ENCODE peak calls at places on chromosomes 5 and 9, in ten cellular contexts. One of them, this sample, is unnamed.
A peak's percentile ranks its signal among the peaks of the same experiment; 100 is the strongest.

GRCh38 chr9:87959916-87960581 is 14.3 kb downstream of the CDK20 start:
- DNase-seq in T1000: no peak
- DNase-seq in NCI-H1436 treated with DMSO at 0.1 percent for 48 hours: no peak
- DNase-seq in HFFc6: peak; percentile 17
- DNase-seq in Calu3: no peak
- DNase-seq in stomach: no peak
- DNase-seq in hepatocyte: peak; percentile 53
- DNase-seq in right atrium auricular region: no peak
- DNase-seq in memory B cell: no peak
- DNase-seq in activated CD8-positive, alpha-beta memory T cell treated with anti-CD3 and anti-CD28 coated beads, Interleukin-2, amount 50 U/mL, for 48 hours: no peak
- DNase-seq in this sample: no peak

GRCh38 chr5:91638010-91638409 is 254.9 kb upstream of the ARRDC3 start:
- DNase-seq in T1000: no peak
- DNase-seq in NCI-H1436 treated with DMSO at 0.1 percent for 48 hours: no peak
- DNase-seq in HFFc6: no peak
- DNase-seq in Calu3: no peak
- DNase-seq in stomach: no peak
- DNase-seq in hepatocyte: no peak
- DNase-seq in right atrium auricular region: no peak
- DNase-seq in memory B cell: no peak
- DNase-seq in activated CD8-positive, alpha-beta memory T cell treated with anti-CD3 and anti-CD28 coated beads, Interleukin-2, amount 50 U/mL, for 48 hours: no peak
- DNase-seq in this sample: no peak

GRCh38 chr9:32502459-32502858 is 23.5 kb downstream of the RIGI start:
- DNase-seq in T1000: no peak
- DNase-seq in NCI-H1436 treated with DMSO at 0.1 percent for 48 hours: no peak
- DNase-seq in HFFc6: peak; percentile 64
- DNase-seq in Calu3: peak; percentile 55
- DNase-seq in stomach: no peak
- DNase-seq in hepatocyte: no peak
- DNase-seq in right atrium auricular region: no peak
- DNase-seq in memory B cell: no peak
- DNase-seq in activated CD8-positive, alpha-beta memory T cell treated with anti-CD3 and anti-CD28 coated beads, Interleukin-2, amount 50 U/mL, for 48 hours: no peak
- DNase-seq in this sample: no peak

GRCh38 chr9:79123419-79123818 is 448.3 kb upstream of the TLE4 start:
- DNase-seq in T1000: no peak
- DNase-seq in NCI-H1436 treated with DMSO at 0.1 percent for 48 hours: no peak
- DNase-seq in HFFc6: peak; percentile 11
- DNase-seq in Calu3: no peak
- DNase-seq in stomach: no peak
- DNase-seq in hepatocyte: peak; percentile 16
- DNase-seq in right atrium auricular region: no peak
- DNase-seq in memory B cell: no peak
- DNase-seq in activated CD8-positive, alpha-beta memory T cell treated with anti-CD3 and anti-CD28 coated beads, Interleukin-2, amount 50 U/mL, for 48 hours: no peak
- DNase-seq in this sample: no peak

GRCh38 chr5:158563774-158564390 is 535.8 kb downstream of the EBF1 start:
- DNase-seq in T1000: no peak
- DNase-seq in NCI-H1436 treated with DMSO at 0.1 percent for 48 hours: no peak
- DNase-seq in HFFc6: no peak
- DNase-seq in Calu3: no peak
- DNase-seq in stomach: no peak
- DNase-seq in hepatocyte: no peak
- DNase-seq in right atrium auricular region: no peak
- DNase-seq in memory B cell: no peak
- DNase-seq in activated CD8-positive, alpha-beta memory T cell treated with anti-CD3 and anti-CD28 coated beads, Interleukin-2, amount 50 U/mL, for 48 hours: no peak
- DNase-seq in this sample: no peak

GRCh38 chr9:121966706-121967105 is 126.4 kb downstream of the TTLL11 start:
- DNase-seq in T1000: no peak
- DNase-seq in NCI-H1436 treated with DMSO at 0.1 percent for 48 hours: no peak
- DNase-seq in HFFc6: no peak
- DNase-seq in Calu3: no peak
- DNase-seq in stomach: no peak
- DNase-seq in hepatocyte: no peak
- DNase-seq in right atrium auricular region: no peak
- DNase-seq in memory B cell: no peak
- DNase-seq in activated CD8-positive, alpha-beta memory T cell treated with anti-CD3 and anti-CD28 coated beads, Interleukin-2, amount 50 U/mL, for 48 hours: no peak
- DNase-seq in this sample: no peak

GRCh38 chr5:119365847-119366536 is 10.2 kb downstream of the TNFAIP8 start:
- DNase-seq in T1000: no peak
- DNase-seq in NCI-H1436 treated with DMSO at 0.1 percent for 48 hours: no peak
- DNase-seq in HFFc6: no peak
- DNase-seq in Calu3: no peak
- DNase-seq in stomach: no peak
- DNase-seq in hepatocyte: no peak
- DNase-seq in right atrium auricular region: no peak
- DNase-seq in memory B cell: no peak
- DNase-seq in activated CD8-positive, alpha-beta memory T cell treated with anti-CD3 and anti-CD28 coated beads, Interleukin-2, amount 50 U/mL, for 48 hours: no peak
- DNase-seq in this sample: no peak

GRCh38 chr9:109968332-109968657 is 188.3 kb downstream of the PALM2AKAP2 start:
- DNase-seq in T1000: no peak
- DNase-seq in NCI-H1436 treated with DMSO at 0.1 percent for 48 hours: no peak
- DNase-seq in HFFc6: no peak
- DNase-seq in Calu3: no peak
- DNase-seq in stomach: no peak
- DNase-seq in hepatocyte: no peak
- DNase-seq in right atrium auricular region: no peak
- DNase-seq in memory B cell: peak; percentile 35
- DNase-seq in activated CD8-positive, alpha-beta memory T cell treated with anti-CD3 and anti-CD28 coated beads, Interleukin-2, amount 50 U/mL, for 48 hours: no peak
- DNase-seq in this sample: no peak

GRCh38 chr5:139104577-139105271 is 93.4 kb downstream of the SIL1 start:
- DNase-seq in T1000: no peak
- DNase-seq in NCI-H1436 treated with DMSO at 0.1 percent for 48 hours: no peak
- DNase-seq in HFFc6: peak; percentile 22
- DNase-seq in Calu3: no peak
- DNase-seq in stomach: no peak
- DNase-seq in hepatocyte: peak; percentile 24
- DNase-seq in right atrium auricular region: peak; percentile 72
- DNase-seq in memory B cell: no peak
- DNase-seq in activated CD8-positive, alpha-beta memory T cell treated with anti-CD3 and anti-CD28 coated beads, Interleukin-2, amount 50 U/mL, for 48 hours: no peak
- DNase-seq in this sample: no peak

GRCh38 chr5:173495225-173495904 is 121.1 kb downstream of the BOD1 start:
- DNase-seq in T1000: no peak
- DNase-seq in NCI-H1436 treated with DMSO at 0.1 percent for 48 hours: no peak
- DNase-seq in HFFc6: no peak
- DNase-seq in Calu3: no peak
- DNase-seq in stomach: no peak
- DNase-seq in hepatocyte: no peak
- DNase-seq in right atrium auricular region: no peak
- DNase-seq in memory B cell: no peak
- DNase-seq in activated CD8-positive, alpha-beta memory T cell treated with anti-CD3 and anti-CD28 coated beads, Interleukin-2, amount 50 U/mL, for 48 hours: no peak
- DNase-seq in this sample: no peak

GRCh38 chr5:65874241-65874640 is 52.1 kb upstream of the ERBIN start:
- DNase-seq in T1000: no peak
- DNase-seq in NCI-H1436 treated with DMSO at 0.1 percent for 48 hours: no peak
- DNase-seq in HFFc6: peak; percentile 68
- DNase-seq in Calu3: no peak
- DNase-seq in stomach: no peak
- DNase-seq in hepatocyte: no peak
- DNase-seq in right atrium auricular region: no peak
- DNase-seq in memory B cell: no peak
- DNase-seq in activated CD8-positive, alpha-beta memory T cell treated with anti-CD3 and anti-CD28 coated beads, Interleukin-2, amount 50 U/mL, for 48 hours: no peak
- DNase-seq in this sample: no peak

GRCh38 chr9:83622433-83622813 is 520 bp upstream of the IDNK start:
- DNase-seq in T1000: no peak
- DNase-seq in NCI-H1436 treated with DMSO at 0.1 percent for 48 hours: no peak
- DNase-seq in HFFc6: no peak
- DNase-seq in Calu3: no peak
- DNase-seq in stomach: no peak
- DNase-seq in hepatocyte: no peak
- DNase-seq in right atrium auricular region: no peak
- DNase-seq in memory B cell: peak; percentile 0
- DNase-seq in activated CD8-positive, alpha-beta memory T cell treated with anti-CD3 and anti-CD28 coated beads, Interleukin-2, amount 50 U/mL, for 48 hours: no peak
- DNase-seq in this sample: no peak

GRCh38 chr9:75069171-75069570 is 18.8 kb downstream of the NMRK1 start:
- DNase-seq in T1000: no peak
- DNase-seq in NCI-H1436 treated with DMSO at 0.1 percent for 48 hours: no peak
- DNase-seq in HFFc6: no peak
- DNase-seq in Calu3: no peak
- DNase-seq in stomach: no peak
- DNase-seq in hepatocyte: no peak
- DNase-seq in right atrium auricular region: no peak
- DNase-seq in memory B cell: no peak
- DNase-seq in activated CD8-positive, alpha-beta memory T cell treated with anti-CD3 and anti-CD28 coated beads, Interleukin-2, amount 50 U/mL, for 48 hours: no peak
- DNase-seq in this sample: no peak

GRCh38 chr9:19788614-19789271 is at the start of gene SLC24A2:
- DNase-seq in T1000: no peak
- DNase-seq in NCI-H1436 treated with DMSO at 0.1 percent for 48 hours: no peak
- DNase-seq in HFFc6: no peak
- DNase-seq in Calu3: no peak
- DNase-seq in stomach: no peak
- DNase-seq in hepatocyte: peak; percentile 25
- DNase-seq in right atrium auricular region: no peak
- DNase-seq in memory B cell: no peak
- DNase-seq in activated CD8-positive, alpha-beta memory T cell treated with anti-CD3 and anti-CD28 coated beads, Interleukin-2, amount 50 U/mL, for 48 hours: no peak
- DNase-seq in this sample: no peak

GRCh38 chr9:134546231-134546731 is 95.3 kb upstream of the COL5A1 start:
- DNase-seq in T1000: no peak
- DNase-seq in NCI-H1436 treated with DMSO at 0.1 percent for 48 hours: no peak
- DNase-seq in HFFc6: no peak
- DNase-seq in Calu3: no peak
- DNase-seq in stomach: no peak
- DNase-seq in hepatocyte: peak; percentile 80
- DNase-seq in right atrium auricular region: no peak
- DNase-seq in memory B cell: no peak
- DNase-seq in activated CD8-positive, alpha-beta memory T cell treated with anti-CD3 and anti-CD28 coated beads, Interleukin-2, amount 50 U/mL, for 48 hours: no peak
- DNase-seq in this sample: no peak